ENCODE peak calls at places on chromosomes 5 and 9, in ten cellular contexts. T, N, Q, A, V, Y, C, W, D and L are unnamed samples.

GRCh38 chr5:65926893-65927292 is 518 bp downstream of the ERBIN start:
- DNase-seq in D (no peak), N (peak), C (peak), Q (peak), T (no peak), V (no peak), W (no peak), Y (no peak), A (no peak), L (no peak)

GRCh38 chr5:149646564-149646963 is 65.3 kb downstream of the ARHGEF37 start:
- DNase-seq in N (peak), W (no peak), T (peak), Q (no peak), A (no peak), C (no peak), V (peak), Y (no peak), D (no peak), L (no peak)

GRCh38 chr5:160165137-160166068 is 46.2 kb upstream of the PWWP2A start:
- DNase-seq in D (peak), Q (no peak), V (peak), N (no peak), T (no peak), A (no peak), Y (peak), W (peak), C (peak), L (peak)

GRCh38 chr9:77063645-77064285 is 44.3 kb downstream of the FOXB2 start:
- DNase-seq in A (no peak), Q (no peak), W (no peak), D (no peak), C (peak), Y (no peak), N (no peak), V (peak), T (no peak), L (no peak)

GRCh38 chr9:93040409-93040808 is 18.1 kb upstream of the SUSD3 start:
- DNase-seq in W (no peak), C (no peak), T (no peak), D (no peak), Q (no peak), V (no peak), Y (no peak), A (no peak), N (no peak), L (no peak)

GRCh38 chr9:114655689-114656088 is 1.9 kb downstream of the TEX53 start:
- DNase-seq in Y (peak), W (no peak), T (no peak), D (no peak), V (peak), A (no peak), Q (no peak), C (peak), N (no peak), L (no peak)

GRCh38 chr9:16598316-16598715 is 272.2 kb downstream of the BNC2 start:
- DNase-seq in W (no peak), T (no peak), A (no peak), Y (no peak), V (peak), N (no peak), D (no peak), C (peak), Q (no peak), L (no peak)

GRCh38 chr5:154276932-154277331 is 86.4 kb downstream of the GALNT10 start:
- DNase-seq in W (no peak), V (peak), Y (no peak), Q (no peak), C (peak), D (peak), N (no peak), T (no peak), A (no peak), L (peak)

GRCh38 chr5:141867139-141867538 is 11.1 kb downstream of the PCDH1 start:
- DNase-seq in Q (no peak), A (no peak), N (no peak), W (no peak), T (no peak), V (no peak), D (no peak), Y (no peak), C (no peak), L (no peak)

GRCh38 chr9:5976668-5977397 is 38.6 kb downstream of the RANBP6 start:
- DNase-seq in A (no peak), N (no peak), V (no peak), D (no peak), C (no peak), Y (no peak), Q (no peak), T (no peak), W (no peak), L (no peak)
- TF ChIP-seq CTCF in A (no peak), N (no peak), V (no peak), D (no peak), C (no peak), Y (peak), Q (no peak), T (no peak), W (no peak), L (no peak)

GRCh38 chr5:180670586-180671359 is 21.4 kb upstream of the FLT4 start:
- DNase-seq in Q (peak), T (peak), D (peak), Y (no peak), A (peak), N (peak), V (peak), W (no peak), C (peak), L (no peak)
- TF ChIP-seq CTCF in Q (peak), T (peak), D (peak), Y (peak), A (peak), N (peak), V (peak), W (peak), C (peak), L (peak)

GRCh38 chr9:69115621-69116020 is 58.5 kb upstream of the TJP2 start:
- DNase-seq in N (no peak), Y (no peak), V (no peak), T (no peak), D (no peak), A (no peak), C (peak), Q (no peak), W (no peak), L (peak)
- TF ChIP-seq CTCF in N (no peak), Y (peak), V (no peak), T (no peak), D (no peak), A (no peak), C (no peak), Q (no peak), W (no peak), L (no peak)

GRCh38 chr9:109101202-109101595 is 18.5 kb downstream of the TMEM245 start:
- DNase-seq in Y (no peak), C (peak), D (no peak), A (no peak), W (no peak), Q (no peak), N (no peak), V (no peak), T (no peak), L (no peak)
- TF ChIP-seq CTCF in Y (no peak), C (no peak), D (no peak), A (no peak), W (no peak), Q (no peak), N (no peak), V (no peak), T (no peak), L (no peak)

GRCh38 chr5:93580387-93581100 is 475 bp downstream of the NR2F1-AS1 start:
- DNase-seq in A (no peak), W (peak), C (peak), Y (no peak), V (peak), Q (no peak), T (no peak), D (no peak), N (no peak), L (no peak)

GRCh38 chr5:93577807-93578178 is 3.2 kb downstream of the NR2F1-AS1 start:
- DNase-seq in N (no peak), Y (no peak), Q (no peak), D (no peak), T (no peak), C (no peak), W (no peak), A (no peak), V (no peak), L (no peak)

GRCh38 chr5:93579561-93580386 is 1.2 kb downstream of the NR2F1-AS1 start:
- DNase-seq in Y (no peak), A (no peak), V (peak), T (no peak), D (no peak), W (peak), N (no peak), Q (no peak), C (peak), L (no peak)

GRCh38 chr5:93578179-93578812 is 2.7 kb downstream of the NR2F1-AS1 start:
- DNase-seq in V (peak), Y (no peak), N (no peak), Q (no peak), W (peak), C (no peak), T (no peak), A (no peak), D (no peak), L (no peak)

GRCh38 chr5:93578813-93579560 is 2.0 kb downstream of the NR2F1-AS1 start:
- DNase-seq in D (no peak), N (no peak), C (no peak), Y (no peak), Q (no peak), V (peak), T (no peak), A (no peak), W (peak), L (no peak)
- TF ChIP-seq CTCF in D (no peak), N (no peak), C (peak), Y (peak), Q (no peak), V (peak), T (no peak), A (no peak), W (no peak), L (peak)

GRCh38 chr9:522190-522589 is 307.5 kb downstream of the DOCK8 start:
- DNase-seq in N (no peak), Y (no peak), Q (no peak), W (no peak), T (no peak), D (no peak), C (no peak), V (no peak), A (no peak), L (no peak)
- TF ChIP-seq CTCF in N (no peak), Y (no peak), Q (no peak), W (no peak), T (no peak), D (no peak), C (no peak), V (no peak), A (no peak), L (no peak)

GRCh38 chr5:126594077-126594476 is 942 bp downstream of the ALDH7A1 start:
- DNase-seq in A (no peak), W (no peak), N (no peak), Q (peak), C (peak), Y (no peak), V (peak), T (no peak), D (no peak), L (no peak)

GRCh38 chr5:126595486-126596083 is 566 bp upstream of the ALDH7A1 start:
- DNase-seq in W (no peak), Y (no peak), T (no peak), N (no peak), C (no peak), Q (no peak), D (no peak), A (no peak), V (no peak), L (no peak)

GRCh38 chr5:126591549-126591948 is 3.5 kb downstream of the ALDH7A1 start:
- DNase-seq in N (no peak), W (no peak), D (no peak), T (no peak), V (no peak), Q (no peak), C (no peak), A (no peak), Y (no peak), L (no peak)

GRCh38 chr5:126597156-126597555 is 2.1 kb upstream of the ALDH7A1 start:
- DNase-seq in D (no peak), Y (no peak), C (peak), N (no peak), V (peak), T (no peak), A (no peak), W (no peak), Q (no peak), L (no peak)

GRCh38 chr5:126594676-126595485 is at the start of gene ALDH7A1:
- DNase-seq in A (peak), Y (peak), D (peak), T (peak), C (peak), Q (peak), N (peak), V (peak), W (peak), L (peak)
- TF ChIP-seq CTCF in A (no peak), Y (peak), D (peak), T (no peak), C (peak), Q (peak), N (no peak), V (peak), W (no peak), L (peak)

DNA sequence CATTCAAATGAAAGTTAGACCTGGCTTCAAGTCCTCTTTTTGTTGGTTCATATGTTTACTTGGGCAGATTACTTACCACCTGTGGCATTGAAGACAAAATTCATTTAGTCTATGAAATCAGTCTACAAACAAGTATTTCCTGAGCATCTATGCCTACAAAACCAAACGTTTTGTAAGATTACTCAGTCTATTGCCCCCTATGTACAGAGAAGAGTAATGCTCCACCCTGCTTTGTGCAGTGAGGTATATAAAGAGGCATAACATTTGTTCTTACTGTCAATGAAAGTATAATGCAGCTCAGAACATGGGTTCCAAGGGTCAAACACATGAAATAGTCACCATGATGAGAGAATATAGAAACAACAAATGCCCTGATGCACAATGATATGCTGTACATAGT is 580.7 kb downstream of the KIF4B start:
- DNase-seq in Q (no peak), W (no peak), D (no peak), Y (no peak), C (no peak), T (no peak), V (no peak), A (no peak), N (no peak), L (no peak)
- TF ChIP-seq CTCF in Q (no peak), W (no peak), D (no peak), Y (no peak), C (no peak), T (no peak), V (no peak), A (no peak), N (no peak), L (no peak)